ENCODE peak calls at places on chromosomes 6 and 20, in six cellular contexts. O is neuronal stem cell, Y is SK-N-SH, I is neural progenitor cell, A is HepG2, W is fibroblast of lung. E is an unnamed sample.
A peak's percentile ranks its signal among the peaks of the same experiment; 100 is the strongest.

GRCh38 chr6:29967379-29968010 is 25.2 kb downstream of the HLA-A start:
- DNase-seq in W (peak; percentile 6), I (peak; percentile 16), A (peak; percentile 81), O (no peak), Y (no peak), E (peak; percentile 36)

GRCh38 chr20:59837623-59838394 is 95.6 kb downstream of the SYCP2 start:
- DNase-seq in I (no peak), W (no peak), A (no peak), O (no peak), Y (no peak), E (no peak)

GRCh38 chr6:5541751-5542432 is 280.6 kb downstream of the FARS2 start:
- DNase-seq in I (no peak), W (peak; percentile 34), Y (no peak), O (no peak), A (no peak), E (peak; percentile 75)

GRCh38 chr20:8242066-8242465 is 110.0 kb downstream of the PLCB1 start:
- DNase-seq in A (no peak), W (no peak), Y (no peak), I (no peak), O (no peak), E (no peak)

GRCh38 chr20:50142812-50143211 is 10.7 kb downstream of the PEDS1 start:
- DNase-seq in O (no peak), Y (no peak), I (no peak), W (no peak), A (no peak), E (no peak)

GRCh38 chr6:64270083-64270482 is 634.5 kb downstream of the PHF3 start:
- DNase-seq in W (no peak), O (no peak), I (no peak), A (no peak), Y (no peak), E (no peak)

GRCh38 chr6:153980176-153980575 is 58.9 kb upstream of the OPRM1 start:
- DNase-seq in A (no peak), O (no peak), Y (no peak), W (no peak), I (no peak), E (no peak)

GRCh38 chr6:1722801-1723200 is 113.1 kb downstream of the FOXC1 start:
- DNase-seq in O (no peak), Y (no peak), I (no peak), A (no peak), W (no peak), E (no peak)

GRCh38 chr6:169167581-169168301 is 85.9 kb downstream of the THBS2 start:
- DNase-seq in W (peak; percentile 100), I (no peak), A (no peak), Y (peak; percentile 53), O (no peak), E (no peak)

GRCh38 chr6:36042618-36043260 is 15.1 kb downstream of the MAPK14 start:
- DNase-seq in W (no peak), I (no peak), O (no peak), A (no peak), Y (no peak), E (no peak)

GRCh38 chr20:9918360-9918759 is 79.5 kb upstream of the PAK5 start:
- DNase-seq in I (no peak), W (no peak), A (no peak), O (no peak), Y (no peak), E (no peak)

GRCh38 chr20:46346770-46347169 is 38.5 kb upstream of the CDH22 start:
- DNase-seq in W (no peak), O (no peak), I (no peak), A (no peak), Y (no peak), E (no peak)

GRCh38 chr6:168439791-168440491 is 1.0 kb upstream of the SMOC2 start:
- DNase-seq in W (no peak), A (no peak), O (no peak), Y (no peak), I (no peak), E (no peak)

GRCh38 chr6:102571236-102571908 is 1177.9 kb downstream of the GRIK2 start:
- DNase-seq in O (no peak), Y (no peak), A (no peak), W (peak; percentile 2), I (no peak), E (no peak)

GRCh38 chr6:147106759-147107401 is 97.3 kb upstream of the STXBP5 start:
- DNase-seq in Y (no peak), I (no peak), O (no peak), A (no peak), W (peak; percentile 52), E (no peak)

GRCh38 chr20:10671221-10671849 is 2.5 kb downstream of the JAG1 start:
- DNase-seq in O (no peak), W (peak; percentile 85), Y (peak; percentile 71), A (peak; percentile 93), I (peak; percentile 80), E (peak; percentile 88)

GRCh38 chr20:62287129-62287528 is 15.7 kb upstream of the ADRM1 start:
- DNase-seq in O (no peak), W (no peak), A (no peak), I (no peak), Y (no peak), E (no peak)

GRCh38 chr6:145878591-145879295 is 64.1 kb upstream of the FBXO30 start:
- DNase-seq in O (no peak), I (no peak), W (peak; percentile 54), A (no peak), Y (no peak), E (no peak)

GRCh38 chr6:89269981-89270380 is 45.1 kb downstream of the GABRR2 start:
- DNase-seq in W (no peak), A (no peak), Y (no peak), O (no peak), I (no peak), E (no peak)

GRCh38 chr6:150391890-150392289 is 23.1 kb downstream of the IYD start:
- DNase-seq in Y (no peak), O (no peak), W (no peak), A (no peak), I (no peak), E (no peak)

GRCh38 chr6:36840471-36841461 is 1.5 kb upstream of the CPNE5 start:
- DNase-seq in W (no peak), Y (no peak), O (no peak), A (peak; percentile 64), I (peak; percentile 55), E (no peak)

GRCh38 chr6:22647671-22648070 is 78.3 kb downstream of the HDGFL1 start:
- DNase-seq in A (no peak), Y (no peak), W (no peak), I (no peak), O (no peak), E (no peak)

GRCh38 chr6:6315660-6316059 is 4.8 kb downstream of the F13A1 start:
- DNase-seq in O (peak; percentile 44), A (peak; percentile 27), Y (peak; percentile 52), W (peak; percentile 25), I (peak; percentile 68), E (peak; percentile 12)

GRCh38 chr6:16596890-16597331 is 164.3 kb downstream of the ATXN1 start:
- DNase-seq in Y (no peak), W (no peak), O (no peak), A (no peak), I (no peak), E (no peak)

GRCh38 chr20:13119583-13119982 is 101.5 kb upstream of the ISM1 start:
- DNase-seq in I (peak; percentile 77), W (peak; percentile 34), Y (peak; percentile 51), A (peak; percentile 84), O (peak; percentile 76), E (no peak)

GRCh38 chr6:55958790-55959189 is 83.4 kb upstream of the BMP5 start:
- DNase-seq in A (no peak), I (no peak), W (no peak), O (no peak), Y (peak; percentile 17), E (no peak)

GRCh38 chr6:127855542-127856159 is 45.2 kb downstream of the THEMIS start:
- DNase-seq in I (peak; percentile 18), O (no peak), A (peak; percentile 24), W (no peak), Y (no peak), E (no peak)

DNA sequence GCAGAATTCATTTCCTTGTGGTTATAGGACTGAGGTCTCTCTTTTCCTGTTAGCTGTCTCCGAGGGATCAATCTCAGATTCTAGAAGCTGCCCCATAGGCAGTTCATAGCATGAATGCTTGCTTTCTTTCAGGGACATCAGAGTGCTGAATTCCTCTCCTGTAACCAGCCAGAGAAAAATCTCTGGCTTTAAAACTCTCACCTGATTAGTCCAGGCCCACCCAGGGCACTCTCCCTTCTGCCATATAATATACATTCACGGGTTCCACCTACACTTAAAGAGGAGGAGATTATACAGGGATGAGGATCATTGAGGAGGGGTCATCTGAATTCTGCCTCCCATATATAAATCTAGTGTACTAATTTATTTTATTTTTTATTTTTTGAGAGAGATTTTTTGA is 2.1 kb upstream of the KCNS1 start:
- DNase-seq in A (no peak), Y (no peak), W (no peak), I (no peak), O (no peak), E (no peak)
- H3K27me3 ChIP-seq in A (peaks cover 1% of the 10 kb centered on the region), Y (no peaks in the 10 kb centered on the region), W (peaks cover 8% of the 10 kb centered on the region), I (peaks cover 38% of the 10 kb centered on the region), O (peaks cover 3% of the 10 kb centered on the region), E (no peaks in the 10 kb centered on the region)

GRCh38 chr20:47348539-47349142 is 7.9 kb downstream of the ZMYND8 start:
- DNase-seq in I (peak; percentile 82), W (peak; percentile 73), A (no peak), Y (no peak), O (no peak), E (no peak)

GRCh38 chr20:47350181-47350550 is 6.3 kb downstream of the ZMYND8 start:
- DNase-seq in I (no peak), O (no peak), W (no peak), A (no peak), Y (no peak), E (no peak)

GRCh38 chr20:47346172-47346571 is 10.3 kb downstream of the ZMYND8 start:
- DNase-seq in A (no peak), Y (no peak), W (no peak), I (no peak), O (no peak), E (no peak)

GRCh38 chr20:47349365-47350180 is 6.9 kb downstream of the ZMYND8 start:
- DNase-seq in I (peak; percentile 54), W (peak; percentile 93), O (no peak), Y (no peak), A (no peak), E (no peak)

GRCh38 chr20:47347661-47348462 is 8.6 kb downstream of the ZMYND8 start:
- DNase-seq in A (no peak), Y (no peak), I (no peak), O (no peak), W (no peak), E (no peak)
- H2AFZ ChIP-seq in A (no peak overlapping the region), Y (no peak overlapping the region), I (no peak overlapping the region), O (no peak overlapping the region), W (no peak overlapping the region), E (no peak overlapping the region)

GRCh38 chr6:27092316-27092692 is 155.2 kb upstream of the PRSS16 start:
- DNase-seq in A (no peak), W (no peak), I (no peak), Y (peak; percentile 8), O (no peak), E (no peak)
- H3K4me3 ChIP-seq in A (peak overlapping the region; percentile 60), W (peak overlapping the region; percentile 29), I (peak overlapping the region; percentile 63), Y (peak overlapping the region; percentile 70), O (peak overlapping the region; percentile 82), E (peak overlapping the region; percentile 62)

DNA sequence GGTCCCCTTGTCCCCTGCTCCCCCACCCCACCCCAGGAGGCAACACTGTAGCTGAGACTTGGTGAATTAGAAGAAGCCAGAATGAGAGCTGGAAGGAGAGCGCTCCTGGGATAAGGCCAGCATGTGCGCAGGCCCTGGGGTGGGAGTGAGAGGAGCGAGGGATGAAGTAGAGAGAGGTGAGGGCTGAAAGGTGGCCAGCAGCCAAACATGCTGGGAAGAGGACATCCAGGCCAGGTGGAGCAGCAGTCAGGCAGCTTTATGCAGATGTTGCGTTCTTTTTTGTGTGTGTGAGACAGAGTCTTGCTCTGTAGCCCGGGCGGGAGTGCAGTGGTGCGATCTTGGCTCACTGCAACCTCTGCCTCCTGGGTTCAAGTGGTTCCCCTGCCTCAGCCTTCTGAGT is 2.2 kb upstream of the BPIFB1 start:
- DNase-seq in Y (no peak), O (no peak), W (no peak), A (no peak), I (no peak), E (no peak)
- H3K27me3 ChIP-seq in Y (no peaks in the 10 kb centered on the region), O (no peaks in the 10 kb centered on the region), W (peaks cover 2% of the 10 kb centered on the region), A (peaks cover 7% of the 10 kb centered on the region), I (no peaks in the 10 kb centered on the region), E (no peaks in the 10 kb centered on the region)

E was measured in PC-9.